ENCODE peak calls at places on chromosomes 16 and 17, in ten cellular contexts. I is endodermal cell; O is stimulated activated CD4-positive, alpha-beta T cell treated with anti-CD3 and anti-CD28 coated beads, Interleukin-4, amount 100 ng/mL, for 48 hours; J is brain microvascular endothelial cell; S is ureter; R is ELR; W is EL; F is A172; N is ELF-1; A is RWPE1. H is an unnamed sample.

GRCh38 chr16:4947722-4948503 is 10.2 kb upstream of the SEC14L5 start:
- DNase-seq in I (peak), O (no peak), J (no peak), S (no peak), R (no peak), W (no peak), F (peak), N (peak), A (no peak), H (no peak)

GRCh38 chr17:75773808-75774470 is 8.9 kb upstream of the GALK1 start:
- DNase-seq in I (peak), O (no peak), J (no peak), S (no peak), R (no peak), W (no peak), F (no peak), N (peak), A (no peak), H (no peak)

GRCh38 chr16:88768041-88768876 is 16.8 kb downstream of the PIEZO1 start:
- DNase-seq in I (no peak), O (no peak), J (no peak), S (no peak), R (no peak), W (no peak), F (peak), N (no peak), A (no peak), H (no peak)

GRCh38 chr17:78108726-78109488 is 19.6 kb downstream of the TMC6 start:
- DNase-seq in I (no peak), O (no peak), J (no peak), S (no peak), R (no peak), W (no peak), F (no peak), N (no peak), A (no peak), H (no peak)

GRCh38 chr17:31568140-31568938 is 176.9 kb downstream of the RAB11FIP4 start:
- DNase-seq in I (no peak), O (no peak), J (no peak), S (no peak), R (no peak), W (no peak), F (no peak), N (no peak), A (no peak), H (no peak)

GRCh38 chr17:56910509-56911235 is 3.2 kb downstream of the TRIM25 start:
- DNase-seq in I (no peak), O (no peak), J (no peak), S (no peak), R (no peak), W (no peak), F (no peak), N (no peak), A (no peak), H (no peak)

GRCh38 chr17:70050192-70050591 is 24.8 kb upstream of the KCNJ16 start:
- DNase-seq in I (no peak), O (no peak), J (no peak), S (no peak), R (no peak), W (peak), F (no peak), N (no peak), A (no peak), H (no peak)

GRCh38 chr17:31371511-31372097 is 19.9 kb upstream of the RAB11FIP4 start:
- DNase-seq in I (no peak), O (no peak), J (peak), S (no peak), R (peak), W (peak), F (peak), N (no peak), A (no peak), H (no peak)

GRCh38 chr17:38600416-38600815 is 5.3 kb downstream of the SRCIN1 start:
- DNase-seq in I (peak), O (no peak), J (no peak), S (no peak), R (no peak), W (no peak), F (no peak), N (no peak), A (no peak), H (no peak)

GRCh38 chr17:7081341-7082062 is 1.5 kb upstream of the CLEC10A start:
- DNase-seq in I (no peak), O (no peak), J (no peak), S (no peak), R (no peak), W (no peak), F (no peak), N (no peak), A (no peak), H (no peak)

GRCh38 chr16:2744711-2745110 is 7.7 kb upstream of the SRRM2 start:
- DNase-seq in I (no peak), O (no peak), J (no peak), S (no peak), R (no peak), W (no peak), F (no peak), N (no peak), A (no peak), H (no peak)

GRCh38 chr17:6249747-6250146 is 179.6 kb downstream of the WSCD1 start:
- DNase-seq in I (no peak), O (no peak), J (no peak), S (no peak), R (no peak), W (no peak), F (no peak), N (no peak), A (no peak), H (no peak)

GRCh38 chr17:50660042-50660886 is 25.6 kb downstream of the ABCC3 start:
- DNase-seq in I (peak), O (no peak), J (no peak), S (no peak), R (peak), W (peak), F (peak), N (no peak), A (no peak), H (no peak)

GRCh38 chr16:22634913-22635312 is 124.2 kb downstream of the NPIPB5 start:
- DNase-seq in I (peak), O (no peak), J (no peak), S (no peak), R (no peak), W (no peak), F (no peak), N (peak), A (no peak), H (no peak)

GRCh38 chr16:83031524-83031923 is 404.8 kb downstream of the CDH13 start:
- DNase-seq in I (peak), O (no peak), J (peak), S (no peak), R (no peak), W (no peak), F (no peak), N (no peak), A (no peak), H (no peak)

GRCh38 chr17:4719146-4719545 is 8.7 kb downstream of the ARRB2 start:
- DNase-seq in I (no peak), O (no peak), J (no peak), S (no peak), R (no peak), W (no peak), F (no peak), N (no peak), A (no peak), H (no peak)

GRCh38 chr17:5665164-5665563 is 80.9 kb upstream of the NLRP1 start:
- DNase-seq in I (no peak), O (no peak), J (no peak), S (no peak), R (no peak), W (no peak), F (no peak), N (no peak), A (no peak), H (no peak)

GRCh38 chr17:57762375-57762916 is 17.3 kb upstream of the CCDC182 start:
- DNase-seq in I (peak), O (no peak), J (no peak), S (no peak), R (no peak), W (no peak), F (no peak), N (peak), A (no peak), H (no peak)

GRCh38 chr16:69131167-69131748 is 1.1 kb downstream of the CHTF8 start:
- DNase-seq in I (peak), O (no peak), J (peak), S (no peak), R (peak), W (peak), F (peak), N (no peak), A (peak), H (no peak)

GRCh38 chr17:33112763-33113162 is 121.1 kb downstream of the SPACA3 start:
- DNase-seq in I (no peak), O (no peak), J (no peak), S (no peak), R (peak), W (no peak), F (peak), N (peak), A (peak), H (no peak)

GRCh38 chr17:37067555-37068111 is 118.9 kb downstream of the AATF start:
- DNase-seq in I (peak), O (no peak), J (peak), S (peak), R (peak), W (peak), F (peak), N (peak), A (peak), H (no peak)

GRCh38 chr17:57603541-57603940 is 141.6 kb downstream of the CCDC182 start:
- DNase-seq in I (no peak), O (no peak), J (no peak), S (no peak), R (no peak), W (no peak), F (no peak), N (no peak), A (no peak), H (no peak)

GRCh38 chr16:23496826-23497542 is 13.3 kb downstream of the GGA2 start:
- DNase-seq in I (no peak), O (no peak), J (peak), S (no peak), R (peak), W (peak), F (peak), N (no peak), A (peak), H (no peak)

GRCh38 chr17:44118427-44119050 is 4.9 kb downstream of the HDAC5 start:
- DNase-seq in I (peak), O (no peak), J (no peak), S (no peak), R (no peak), W (no peak), F (no peak), N (no peak), A (no peak), H (no peak)

GRCh38 chr17:55576237-55576998 is 65.2 kb upstream of the SMIM36 start:
- DNase-seq in I (no peak), O (no peak), J (peak), S (no peak), R (peak), W (peak), F (peak), N (no peak), A (peak), H (no peak)

GRCh38 chr17:27456681-27457404 is 595 bp downstream of the KSR1 start:
- DNase-seq in I (peak), O (no peak), J (no peak), S (no peak), R (no peak), W (no peak), F (no peak), N (peak), A (no peak), H (no peak)

GRCh38 chr17:57521606-57522435 is 223.3 kb downstream of the CCDC182 start:
- DNase-seq in I (no peak), O (no peak), J (no peak), S (no peak), R (no peak), W (no peak), F (peak), N (no peak), A (no peak), H (no peak)

GRCh38 chr17:74473294-74473693 is 6.9 kb downstream of the CD300A start:
- DNase-seq in I (no peak), O (no peak), J (no peak), S (no peak), R (no peak), W (no peak), F (no peak), N (no peak), A (no peak), H (no peak)

GRCh38 chr17:41331606-41332005 is 16.1 kb upstream of the KRTAP17-1 start:
- DNase-seq in I (peak), O (no peak), J (no peak), S (no peak), R (no peak), W (no peak), F (no peak), N (no peak), A (no peak), H (no peak)

GRCh38 chr17:49496183-49496865 is 1.2 kb downstream of the NGFR start:
- DNase-seq in I (peak), O (peak), J (no peak), S (peak), R (peak), W (peak), F (no peak), N (peak), A (peak), H (peak)

GRCh38 chr16:69182730-69183416 is 4.1 kb upstream of the SNTB2 start:
- DNase-seq in I (no peak), O (no peak), J (no peak), S (no peak), R (no peak), W (no peak), F (no peak), N (no peak), A (no peak), H (no peak)

GRCh38 chr17:82092995-82093751 is 4.9 kb downstream of the FASN start:
- DNase-seq in I (no peak), O (no peak), J (no peak), S (no peak), R (no peak), W (no peak), F (no peak), N (no peak), A (no peak), H (no peak)